ENCODE peak calls at places on chromosomes 16 and 17, in eight cellular contexts. R is adrenal gland, G is myocyte, L is HT-29, C is Ammon's horn, Y is NCI-H1436 treated with DMSO at 0.1 percent for 48 hours, Z is occipital lobe, S is NCI-H2081. J is an unnamed sample.

GRCh38 chr17:61461967-61462733 is 9.9 kb downstream of the TBX4 start:
- DNase-seq in R (no peak), G (peak), L (no peak), C (no peak), Y (no peak), Z (no peak), S (no peak), J (no peak)

GRCh38 chr17:50882851-50883250 is 16.7 kb upstream of the TOB1 start:
- DNase-seq in R (no peak), G (no peak), L (no peak), C (no peak), Y (no peak), Z (no peak), S (no peak), J (no peak)

GRCh38 chr17:42441717-42442565 is 16.7 kb upstream of the ATP6V0A1 start:
- DNase-seq in R (no peak), G (no peak), L (no peak), C (no peak), Y (no peak), Z (no peak), S (no peak), J (no peak)

GRCh38 chr16:9797306-9797705 is 384.9 kb downstream of the GRIN2A start:
- DNase-seq in R (no peak), G (peak), L (no peak), C (no peak), Y (no peak), Z (no peak), S (no peak), J (no peak)

GRCh38 chr16:71431991-71432390 is 9.9 kb downstream of the TLE7 start:
- DNase-seq in R (no peak), G (no peak), L (no peak), C (no peak), Y (no peak), Z (no peak), S (no peak), J (no peak)

GRCh38 chr17:64773836-64774761 is 112.0 kb upstream of the SMURF2 start:
- DNase-seq in R (no peak), G (peak), L (peak), C (no peak), Y (peak), Z (no peak), S (peak), J (no peak)

GRCh38 chr16:82454152-82454551 is 172.6 kb upstream of the CDH13 start:
- DNase-seq in R (no peak), G (no peak), L (no peak), C (no peak), Y (no peak), Z (no peak), S (no peak), J (no peak)

GRCh38 chr16:69371564-69371963 is 14.2 kb downstream of the TERF2 start:
- DNase-seq in R (no peak), G (no peak), L (no peak), C (no peak), Y (no peak), Z (no peak), S (no peak), J (no peak)

GRCh38 chr16:3953728-3954410 is 73.4 kb upstream of the CREBBP start:
- DNase-seq in R (no peak), G (no peak), L (no peak), C (no peak), Y (no peak), Z (no peak), S (no peak), J (no peak)

J was measured in BJ.